ENCODE peak calls at places on chromosomes 11 and 22, in four cellular contexts. E, S, W and L are unnamed samples. For H3K4me1, the result is how much of the 10 kb centered on the place peaks cover.

GRCh38 chr11:35389897-35390462 is 29.4 kb downstream of the SLC1A2 start:
- DNase-seq in W (no peak), S (no peak), E (no peak), L (no peak)

GRCh38 chr11:4086584-4087353 is 7.8 kb upstream of the RRM1 start:
- DNase-seq in E (no peak), S (no peak), W (no peak), L (no peak)

GRCh38 chr11:47067401-47067800 is 109.3 kb downstream of the ARFGAP2 start:
- DNase-seq in W (no peak), S (no peak), E (no peak), L (no peak)

GRCh38 chr22:38417252-38418060 is 37.5 kb downstream of the KCNJ4 start:
- DNase-seq in E (no peak), W (no peak), S (no peak), L (no peak)

GRCh38 chr22:49754674-49755590 is 72.7 kb downstream of the BRD1 start:
- DNase-seq in S (peak), E (no peak), W (no peak), L (no peak)

GRCh38 chr22:50603511-50604255 is 3.1 kb downstream of the MAPK8IP2 start:
- DNase-seq in W (peak), S (no peak), E (no peak), L (no peak)

GRCh38 chr11:36231300-36231699 is 57.9 kb downstream of the COMMD9 start:
- DNase-seq in E (no peak), W (no peak), S (no peak), L (no peak)

GRCh38 chr11:75142714-75143419 is 8.0 kb upstream of the SLCO2B1 start:
- DNase-seq in E (peak), S (peak), W (peak), L (peak)

GRCh38 chr11:76656087-76656531 is 14.4 kb downstream of the LRRC32 start:
- DNase-seq in E (no peak), W (no peak), S (no peak), L (no peak)

GRCh38 chr22:44399196-44399837 is 86.6 kb upstream of the SHISAL1 start:
- DNase-seq in E (peak), S (no peak), W (no peak), L (no peak)

GRCh38 chr22:33030923-33031525 is 27.2 kb downstream of the SYN3 start:
- DNase-seq in W (no peak), E (no peak), S (no peak), L (no peak)

GRCh38 chr11:10413268-10413667 is 41.8 kb upstream of the AMPD3 start:
- DNase-seq in S (peak), W (no peak), E (peak), L (peak)

GRCh38 chr11:67648140-67648795 is 2.3 kb downstream of the ACY3 start:
- DNase-seq in E (no peak), S (no peak), W (peak), L (no peak)

GRCh38 chr11:128330203-128330602 is 257.2 kb downstream of the ETS1 start:
- DNase-seq in W (no peak), E (no peak), S (no peak), L (no peak)

GRCh38 chr11:65565624-65566453 is 4.4 kb upstream of the ZNRD2 start:
- DNase-seq in W (no peak), S (no peak), E (no peak), L (no peak)

GRCh38 chr11:86741489-86742435 is 58.6 kb upstream of the PRSS23 start:
- DNase-seq in W (no peak), S (no peak), E (no peak), L (no peak)

GRCh38 chr11:119529936-119530335 is 107.0 kb upstream of the THY1 start:
- DNase-seq in W (no peak), S (no peak), E (no peak), L (no peak)
- TF ChIP-seq CTCF in W (no peak), S (no peak), E (no peak), L (no peak)

GRCh38 chr11:120925944-120926343 is 98.0 kb upstream of the TBCEL start:
- DNase-seq in E (no peak), S (no peak), W (no peak), L (no peak)

GRCh38 chr11:120931057-120931779 is 92.7 kb upstream of the TBCEL start:
- DNase-seq in W (peak), S (no peak), E (no peak), L (no peak)

GRCh38 chr11:120929664-120930154 is 94.2 kb upstream of the TBCEL start:
- DNase-seq in W (peak), E (peak), S (no peak), L (peak)

GRCh38 chr11:120929090-120929489 is 94.8 kb upstream of the TBCEL start:
- DNase-seq in S (no peak), E (no peak), W (no peak), L (no peak)

DNA sequence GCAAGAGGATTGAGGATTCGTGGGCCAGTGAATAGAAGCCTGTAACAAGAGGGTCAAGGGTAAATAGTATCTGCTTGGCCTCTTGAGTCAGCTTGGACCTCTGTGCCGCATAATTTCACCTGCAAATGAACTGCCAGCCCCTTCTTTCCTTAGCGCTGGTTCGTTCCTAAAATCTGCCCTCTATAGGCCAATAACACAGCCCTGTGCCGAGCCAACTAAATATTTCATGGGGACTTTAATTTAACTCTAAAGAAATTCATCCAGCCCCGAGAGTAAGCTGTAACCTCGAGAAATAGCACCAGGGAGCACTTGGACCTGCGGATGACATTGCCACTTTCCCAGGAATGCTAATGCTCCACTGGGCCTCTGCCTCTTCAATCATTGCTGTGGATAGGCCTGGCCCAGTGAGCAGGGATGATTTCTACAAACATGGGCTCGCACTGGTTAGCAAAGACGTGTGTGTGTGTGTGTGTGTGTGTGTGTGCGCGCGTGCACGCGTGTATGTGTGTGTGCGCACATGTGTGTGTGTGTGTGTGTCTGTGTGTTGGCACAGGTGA is 95.3 kb upstream of the TBCEL start:
- DNase-seq in E (no peak), W (peak), S (no peak), L (no peak)
- H3K27ac ChIP-seq in E (no peak), W (no peak), S (no peak), L (no peak)

GRCh38 chr22:28771195-28771791 is 1.2 kb upstream of the CCDC117 start:
- DNase-seq in S (no peak), W (no peak), E (no peak), L (no peak)
- H3K4me1 ChIP-seq in S (under half), W (under half), E (under half), L (under half)

DNA sequence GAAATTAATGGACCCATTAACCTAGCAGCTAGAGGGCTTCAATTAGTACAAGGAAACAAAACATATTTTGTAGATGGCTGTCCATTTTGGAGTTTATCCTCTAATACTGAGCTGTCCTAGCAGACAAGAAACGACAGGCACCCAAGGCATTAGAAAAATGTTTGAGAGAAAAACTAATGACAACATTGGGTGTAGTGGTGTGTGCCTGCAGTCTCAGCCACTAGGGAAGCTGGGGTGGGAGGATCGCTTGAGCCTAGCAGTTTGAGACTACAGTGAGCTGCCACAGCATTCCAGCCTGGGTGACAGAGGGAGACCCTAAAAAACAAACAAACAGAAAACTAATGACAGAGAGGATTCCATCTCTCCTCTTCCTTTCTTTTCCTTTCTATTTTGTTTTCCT is 1.5 kb downstream of the A4GALT start:
- DNase-seq in E (peak), S (no peak), W (peak), L (no peak)
- TF ChIP-seq CTCF in E (no peak), S (no peak), W (no peak), L (no peak)